ENCODE peak calls at places on chromosomes 7 and 10, in eight cellular contexts. A is endothelial cell of umbilical vein, V is transverse colon, S is K562, W is Panc1, U is HL-60, N is H1, B is sigmoid colon. X is an unnamed sample. For H3K27me3, the result is how much of the 10 kb centered on the place peaks cover.

GRCh38 chr7:82247814-82248433 is 195.7 kb downstream of the CACNA2D1 start:
- DNase-seq in W (no peak), B (no peak), V (no peak), U (peak), S (no peak), A (no peak), N (no peak), X (no peak)

GRCh38 chr10:26491934-26492333 is 53.8 kb downstream of the APBB1IP start:
- DNase-seq in B (no peak), A (no peak), W (no peak), S (no peak), V (no peak), U (no peak), N (no peak), X (no peak)

GRCh38 chr10:120336910-120337540 is 120.0 kb upstream of the PLPP4 start:
- DNase-seq in W (peak), U (peak), N (peak), S (peak), V (peak), B (no peak), A (peak), X (no peak)

GRCh38 chr10:50552771-50553535 is 70.8 kb downstream of the SGMS1 start:
- DNase-seq in S (peak), B (no peak), V (peak), A (peak), U (peak), W (no peak), N (no peak), X (no peak)

GRCh38 chr7:158830211-158830723 is 958 bp upstream of the ESYT2 start:
- DNase-seq in S (no peak), A (no peak), N (no peak), U (no peak), V (no peak), B (no peak), W (no peak), X (no peak)

GRCh38 chr7:133023370-133024075 is 58.4 kb downstream of the CHCHD3 start:
- DNase-seq in B (no peak), N (no peak), W (no peak), S (no peak), U (no peak), A (peak), V (no peak), X (no peak)

GRCh38 chr10:77550378-77550777 is 87.2 kb downstream of the KCNMA1 start:
- DNase-seq in B (no peak), N (no peak), U (no peak), A (no peak), W (no peak), V (no peak), S (no peak), X (no peak)

GRCh38 chr7:2717293-2717904 is 29.4 kb downstream of the AMZ1 start:
- DNase-seq in V (peak), B (peak), U (no peak), S (peak), A (peak), N (no peak), W (no peak), X (no peak)

GRCh38 chr10:101110856-101111523 is 20.1 kb upstream of the TLX1 start:
- DNase-seq in W (no peak), U (no peak), B (no peak), N (no peak), A (no peak), S (no peak), V (no peak), X (no peak)
- H3K27me3 ChIP-seq in W (under half), U (under half), B (under half), N (under half), A (under half), S (under half), V (half or more), X (under half)

GRCh38 chr10:45490277-45490676 is 116.3 kb downstream of the ALOX5 start:
- DNase-seq in N (no peak), B (no peak), U (no peak), S (no peak), A (no peak), V (no peak), W (no peak), X (no peak)
- TF ChIP-seq POLR2AphosphoS5 in N (no peak), B (no peak), U (no peak), S (no peak), A (no peak), V (no peak), W (no peak), X (no peak)

GRCh38 chr7:76283254-76284159 is 19.0 kb upstream of the HSPB1 start:
- DNase-seq in U (no peak), W (no peak), A (no peak), S (no peak), N (no peak), B (no peak), V (no peak), X (no peak)
- H3K27me3 ChIP-seq in U (under half), W (under half), A (under half), S (under half), N (under half), B (under half), V (half or more), X (under half)

GRCh38 chr10:79315602-79315920 is 31.7 kb upstream of the PPIF start:
- DNase-seq in B (no peak), S (no peak), N (no peak), U (no peak), W (no peak), V (no peak), A (no peak), X (no peak)
- TF ChIP-seq POLR2AphosphoS5 in B (no peak), S (no peak), N (no peak), U (no peak), W (no peak), V (no peak), A (no peak), X (no peak)

GRCh38 chr7:1596181-1597043 is 26.6 kb upstream of the PSMG3 start:
- DNase-seq in V (no peak), W (no peak), A (no peak), U (no peak), S (no peak), N (no peak), B (no peak), X (no peak)
- H3K27me3 ChIP-seq in V (under half), W (under half), A (under half), U (under half), S (half or more), N (under half), B (under half), X (half or more)

GRCh38 chr7:100271716-100272537 is 35.6 kb upstream of the SPDYE3 start:
- DNase-seq in V (peak), B (peak), N (peak), S (peak), W (peak), U (peak), A (peak), X (peak)
- TF ChIP-seq POLR2AphosphoS5 in V (no peak), B (no peak), N (peak), S (no peak), W (peak), U (no peak), A (peak), X (no peak)

DNA sequence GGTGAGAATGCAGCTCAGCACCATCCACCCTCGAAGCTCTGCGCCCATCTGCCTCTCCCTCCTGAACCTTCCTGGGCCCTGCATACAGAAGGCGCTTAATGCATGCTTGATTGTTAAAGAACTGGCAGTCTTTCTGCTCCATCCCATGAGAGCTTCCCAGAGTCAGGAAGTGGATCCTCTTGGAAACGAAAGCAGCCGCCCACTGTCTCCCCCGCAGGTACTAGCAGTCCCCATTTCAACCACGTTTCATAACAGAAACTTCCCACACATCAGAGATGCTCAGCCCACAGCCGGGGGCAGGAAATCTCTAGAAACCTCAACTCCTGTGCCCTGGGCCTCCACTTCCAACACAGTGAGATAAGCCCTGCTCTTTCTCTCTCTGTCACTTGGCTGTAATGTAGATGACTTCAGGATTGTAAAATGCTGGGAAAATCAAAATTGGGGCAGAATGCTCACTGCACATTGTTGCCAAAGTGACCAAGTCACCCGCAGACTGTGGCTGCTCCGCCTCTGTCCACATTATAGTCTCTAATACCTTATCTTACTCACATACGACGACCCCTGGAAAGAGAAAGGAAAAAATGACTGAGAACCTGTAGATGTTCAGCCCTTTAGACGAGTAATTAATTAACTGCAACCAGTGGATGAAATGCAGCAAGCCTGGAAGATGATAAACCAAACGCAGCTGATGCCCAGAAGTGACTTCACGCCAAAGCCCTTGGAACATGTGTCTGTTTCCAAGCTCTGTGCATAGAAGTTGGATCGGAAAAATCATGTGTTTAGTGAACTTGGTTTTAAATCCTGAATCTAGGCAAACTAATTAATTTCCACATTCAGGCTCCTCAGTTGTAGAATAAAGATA is 28.5 kb downstream of the GSDME start:
- DNase-seq in N (no peak), A (no peak), U (no peak), W (no peak), B (no peak), S (no peak), V (no peak), X (no peak)
- H3K27me3 ChIP-seq in N (under half), A (under half), U (under half), W (under half), B (under half), S (under half), V (under half), X (under half)

DNA sequence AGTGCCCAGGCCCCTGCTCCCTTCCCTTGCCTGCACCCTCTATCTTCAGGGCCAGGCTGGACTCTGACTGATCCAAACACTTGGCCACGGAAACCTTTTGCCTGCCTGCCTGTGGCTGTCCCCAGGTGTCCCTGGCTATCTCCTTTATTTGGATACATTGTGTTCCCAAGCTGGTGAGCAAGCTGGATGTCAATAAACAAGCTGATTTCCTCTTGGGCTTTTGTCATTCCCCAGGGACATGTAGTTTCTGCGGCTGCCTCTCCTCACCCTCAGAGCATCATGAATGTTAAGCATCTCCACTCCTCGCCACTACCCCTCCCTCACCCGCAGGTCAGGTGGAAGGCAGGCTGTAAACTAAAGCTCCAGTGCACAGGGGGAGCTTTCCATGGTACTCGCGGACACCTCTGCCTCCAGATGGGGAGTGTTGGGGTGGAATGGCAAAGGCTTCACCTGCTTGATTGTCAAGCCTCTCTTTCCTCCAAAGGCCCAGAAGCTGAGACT is 6.9 kb downstream of the GHRHR start:
- DNase-seq in S (no peak), W (no peak), U (no peak), N (no peak), A (no peak), V (no peak), B (no peak), X (no peak)
- TF ChIP-seq POLR2AphosphoS5 in S (no peak), W (no peak), U (no peak), N (no peak), A (no peak), V (no peak), B (no peak), X (no peak)

GRCh38 chr7:128358233-128358632 is 3.3 kb downstream of the PRRT4 start:
- DNase-seq in B (no peak), U (peak), S (no peak), A (no peak), N (no peak), V (no peak), W (no peak), X (no peak)
- H3K27me3 ChIP-seq in B (under half), U (under half), S (half or more), A (half or more), N (half or more), V (half or more), W (under half), X (under half)

GRCh38 chr7:137952406-137952805 is 49.5 kb downstream of the CREB3L2 start:
- DNase-seq in B (no peak), S (no peak), U (no peak), W (no peak), N (no peak), V (peak), A (no peak), X (no peak)

GRCh38 chr7:137951700-137952099 is 50.2 kb downstream of the CREB3L2 start:
- DNase-seq in U (no peak), S (no peak), W (no peak), A (no peak), V (no peak), N (no peak), B (no peak), X (no peak)

GRCh38 chr7:137954614-137955013 is 47.3 kb downstream of the CREB3L2 start:
- DNase-seq in S (no peak), A (peak), W (no peak), B (no peak), V (no peak), N (no peak), U (no peak), X (no peak)

GRCh38 chr7:137953043-137953691 is 48.7 kb downstream of the CREB3L2 start:
- DNase-seq in S (no peak), W (no peak), B (no peak), A (no peak), V (no peak), U (no peak), N (no peak), X (no peak)

DNA sequence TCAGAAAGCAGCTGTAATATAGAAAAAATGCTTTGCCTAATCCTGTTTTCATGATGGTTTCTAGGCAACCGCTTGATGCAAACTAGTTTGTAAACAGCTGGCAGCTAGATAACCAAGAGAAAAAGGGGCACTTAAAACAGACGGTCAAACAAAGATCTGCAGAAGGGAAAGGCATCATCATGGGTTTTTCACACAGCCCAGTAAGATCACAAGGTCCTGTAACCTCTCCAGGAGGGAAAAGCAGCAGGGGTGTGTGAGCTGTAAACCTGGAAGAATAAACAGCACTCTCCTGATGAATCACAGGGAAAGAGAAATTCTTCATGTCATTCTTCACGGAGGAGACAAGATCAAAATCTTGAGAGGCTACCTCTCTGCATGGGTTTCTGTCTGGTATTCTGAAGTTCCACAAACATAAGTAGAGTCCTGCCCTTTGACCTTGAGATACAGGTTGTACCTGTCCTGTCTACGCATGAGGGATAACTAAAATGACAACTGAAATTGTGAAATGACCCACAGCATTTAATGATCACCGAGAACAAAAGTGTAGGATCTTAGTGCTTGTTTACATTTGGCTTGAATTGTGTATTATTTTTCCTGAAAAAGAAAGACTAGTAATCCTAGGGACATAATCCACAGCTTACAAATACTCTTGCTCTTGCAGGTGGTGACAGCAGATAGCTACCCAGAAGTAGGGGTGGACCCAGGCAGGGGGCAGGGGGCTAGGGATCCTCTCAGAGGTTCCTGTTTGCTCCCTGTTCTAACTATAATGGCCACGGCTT is 48.0 kb downstream of the CREB3L2 start:
- DNase-seq in S (peak), N (no peak), U (no peak), A (peak), W (peak), V (peak), B (no peak), X (no peak)
- TF ChIP-seq POLR2AphosphoS5 in S (peak), N (no peak), U (no peak), A (no peak), W (no peak), V (peak), B (peak), X (no peak)